ENCODE peak calls at places on chromosome X, in nine cellular contexts. O is lung; R is fibroblast of lung; H is H7; Z is CD8-positive, alpha-beta memory T cell; K is lower lobe of right lung; B is neuronal stem cell; W is psoas muscle; C is adipocyte. V is an unnamed sample.

GRCh38 chrX:39972340-39972739 is 125.4 kb downstream of the BCOR start:
- DNase-seq in B (no peak), H (no peak), O (no peak), W (no peak), C (peak; percentile 9), R (peak; percentile 18), Z (no peak), K (no peak), V (no peak)

GRCh38 chrX:138740361-138740760 is 28.8 kb upstream of the FGF13 start:
- DNase-seq in H (no peak), O (no peak), R (no peak), C (no peak), B (no peak), K (no peak), W (no peak), Z (no peak), V (no peak)

GRCh38 chrX:21691512-21692018 is 33.4 kb upstream of the KLHL34 start:
- DNase-seq in B (no peak), C (no peak), W (no peak), R (no peak), H (no peak), Z (no peak), O (no peak), K (no peak), V (no peak)

GRCh38 chrX:46408553-46409407 is 136.4 kb downstream of the ZNF674 start:
- DNase-seq in O (peak; percentile 53), W (peak; percentile 61), Z (peak; percentile 39), K (peak; percentile 63), C (peak; percentile 91), R (peak; percentile 80), H (peak; percentile 47), B (peak; percentile 47), V (peak; percentile 59)

GRCh38 chrX:139692908-139693307 is 15.1 kb downstream of the MCF2 start:
- DNase-seq in K (no peak), Z (no peak), R (no peak), B (no peak), O (no peak), W (no peak), H (peak; percentile 22), C (no peak), V (no peak)

GRCh38 chrX:10847333-10847732 is 226.9 kb upstream of the MID1 start:
- DNase-seq in C (peak; percentile 29), O (no peak), W (no peak), Z (no peak), R (peak; percentile 24), K (no peak), H (no peak), B (no peak), V (no peak)

GRCh38 chrX:2185341-2186082 is 315.3 kb downstream of the DHRSX start:
- DNase-seq in K (no peak), W (no peak), H (no peak), Z (no peak), R (no peak), C (no peak), O (no peak), B (no peak), V (no peak)

GRCh38 chrX:12344954-12345353 is 206.7 kb downstream of the FRMPD4 start:
- DNase-seq in H (no peak), Z (no peak), B (no peak), C (no peak), K (no peak), O (no peak), W (no peak), R (no peak), V (no peak)

GRCh38 chrX:66021758-66022741 is 17.8 kb downstream of the VSIG4 start:
- DNase-seq in W (no peak), R (no peak), O (no peak), B (no peak), C (no peak), H (no peak), Z (no peak), K (no peak), V (no peak)

GRCh38 chrX:30893206-30893605 is 4.2 kb upstream of the TAB3 start:
- DNase-seq in H (no peak), K (no peak), Z (no peak), C (no peak), W (no peak), R (no peak), O (no peak), B (no peak), V (no peak)

GRCh38 chrX:71532078-71532752 is 689 bp upstream of the OGT start:
- DNase-seq in Z (peak; percentile 76), C (peak; percentile 59), H (no peak), O (no peak), R (peak; percentile 38), K (no peak), W (no peak), B (no peak), V (no peak)

GRCh38 chrX:136725446-136726104 is 55.2 kb downstream of the ARHGEF6 start:
- DNase-seq in C (peak; percentile 86), W (peak; percentile 28), H (no peak), B (no peak), Z (no peak), O (no peak), R (peak; percentile 82), K (no peak), V (no peak)

GRCh38 chrX:46770817-46771163 is 11.9 kb upstream of the SLC9A7 start:
- DNase-seq in Z (no peak), C (peak; percentile 78), H (no peak), R (peak; percentile 69), O (no peak), K (no peak), B (no peak), W (no peak), V (no peak)

GRCh38 chrX:71067079-71067478 is 1.1 kb downstream of the SNX12 start:
- DNase-seq in B (no peak), Z (no peak), W (no peak), H (no peak), R (no peak), K (no peak), C (peak; percentile 14), O (no peak), V (no peak)

GRCh38 chrX:96538104-96538725 is 146.4 kb upstream of the DIAPH2 start:
- DNase-seq in R (no peak), W (no peak), K (no peak), C (no peak), B (no peak), H (no peak), Z (no peak), O (no peak), V (no peak)

GRCh38 chrX:23374291-23374690 is 39.6 kb downstream of the PTCHD1 start:
- DNase-seq in H (no peak), O (no peak), B (no peak), C (no peak), K (no peak), R (no peak), Z (no peak), W (no peak), V (no peak)

GRCh38 chrX:112341598-112341997 is 259.0 kb upstream of the TRPC5 start:
- DNase-seq in Z (no peak), W (no peak), O (no peak), B (no peak), C (peak; percentile 22), K (no peak), R (no peak), H (no peak), V (no peak)

GRCh38 chrX:149120459-149120858 is 384.6 kb downstream of the IDS start:
- DNase-seq in H (no peak), R (no peak), W (no peak), O (no peak), C (no peak), Z (no peak), B (no peak), K (no peak), V (no peak)

GRCh38 chrX:149129767-149130166 is 375.3 kb downstream of the IDS start:
- DNase-seq in Z (no peak), O (no peak), W (no peak), R (peak; percentile 5), H (no peak), C (no peak), B (no peak), K (no peak), V (no peak)

GRCh38 chrX:135389243-135389642 is 32.5 kb upstream of the SMIM10L2A start:
- DNase-seq in H (no peak), C (no peak), W (no peak), R (no peak), Z (no peak), B (no peak), O (no peak), K (no peak), V (no peak)
- H3K27me3 ChIP-seq in H (no peaks in the 10 kb centered on the region), C (peaks cover 8% of the 10 kb centered on the region), W (no peaks in the 10 kb centered on the region), R (no peaks in the 10 kb centered on the region), Z (no peaks in the 10 kb centered on the region), B (no peaks in the 10 kb centered on the region), O (no peaks in the 10 kb centered on the region), K (no peaks in the 10 kb centered on the region), V (no peaks in the 10 kb centered on the region)

GRCh38 chrX:129714581-129714980 is 24.2 kb upstream of the XPNPEP2 start:
- DNase-seq in H (no peak), R (no peak), O (no peak), Z (no peak), W (no peak), C (no peak), B (no peak), K (no peak), V (no peak)

GRCh38 chrX:129718701-129719100 is 20.1 kb upstream of the XPNPEP2 start:
- DNase-seq in C (no peak), K (no peak), O (no peak), H (no peak), Z (no peak), R (no peak), B (no peak), W (no peak), V (no peak)

GRCh38 chrX:129719268-129719667 is 19.5 kb upstream of the XPNPEP2 start:
- DNase-seq in O (no peak), Z (no peak), H (no peak), C (no peak), K (no peak), B (no peak), R (no peak), W (no peak), V (no peak)

GRCh38 chrX:129717902-129718301 is 20.9 kb upstream of the XPNPEP2 start:
- DNase-seq in K (no peak), Z (no peak), C (peak; percentile 57), B (no peak), O (no peak), H (peak; percentile 53), W (peak; percentile 64), R (peak; percentile 68), V (no peak)

GRCh38 chrX:129716507-129716906 is 22.3 kb upstream of the XPNPEP2 start:
- DNase-seq in O (no peak), W (no peak), K (no peak), B (no peak), Z (no peak), C (no peak), H (no peak), R (no peak), V (no peak)
- H3K27me3 ChIP-seq in O (no peaks in the 10 kb centered on the region), W (no peaks in the 10 kb centered on the region), K (no peaks in the 10 kb centered on the region), B (peaks cover 7% of the 10 kb centered on the region), Z (no peaks in the 10 kb centered on the region), C (peaks cover 35% of the 10 kb centered on the region), H (no peaks in the 10 kb centered on the region), R (no peaks in the 10 kb centered on the region), V (no peaks in the 10 kb centered on the region)

GRCh38 chrX:115591420-115591819 is 30.4 kb downstream of the PLS3 start:
- DNase-seq in O (no peak), C (no peak), Z (no peak), H (no peak), R (no peak), K (no peak), B (no peak), W (no peak), V (no peak)
- H3K27me3 ChIP-seq in O (no peaks in the 10 kb centered on the region), C (peaks cover 8% of the 10 kb centered on the region), Z (no peaks in the 10 kb centered on the region), H (no peaks in the 10 kb centered on the region), R (no peaks in the 10 kb centered on the region), K (no peaks in the 10 kb centered on the region), B (no peaks in the 10 kb centered on the region), W (no peaks in the 10 kb centered on the region), V (no peaks in the 10 kb centered on the region)

GRCh38 chrX:56833626-56834025 is 104.6 kb downstream of the NBDY start:
- DNase-seq in O (no peak), R (no peak), Z (no peak), W (no peak), C (no peak), B (no peak), K (no peak), H (no peak), V (no peak)
- H3K27me3 ChIP-seq in O (no peaks in the 10 kb centered on the region), R (no peaks in the 10 kb centered on the region), Z (no peaks in the 10 kb centered on the region), W (no peaks in the 10 kb centered on the region), C (peaks cover 4% of the 10 kb centered on the region), B (no peaks in the 10 kb centered on the region), K (no peaks in the 10 kb centered on the region), H (no peaks in the 10 kb centered on the region), V (no peaks in the 10 kb centered on the region)